ENCODE peak calls at places on chromosomes 6 and 20, in seven cellular contexts. V, B, X, W, O, E and R are unnamed samples.
A peak's percentile ranks its signal among the peaks of the same experiment; 100 is the strongest.

GRCh38 chr6:54366647-54367327 is 58.5 kb downstream of the TINAG start:
- DNase-seq in O (no peak), X (no peak), W (no peak), V (no peak), B (no peak), E (no peak), R (no peak)

GRCh38 chr6:170027111-170028043 is 263.5 kb downstream of the DLL1 start:
- DNase-seq in O (no peak), W (no peak), E (no peak), V (no peak), B (peak; percentile 58), X (no peak), R (no peak)

GRCh38 chr6:71419954-71420692 is 131.5 kb downstream of the OGFRL1 start:
- DNase-seq in W (peak; percentile 85), E (peak; percentile 62), O (peak; percentile 66), V (no peak), B (peak; percentile 77), X (peak; percentile 72), R (no peak)

GRCh38 chr6:139364302-139364981 is 10.0 kb downstream of the CITED2 start:
- DNase-seq in O (peak; percentile 83), W (no peak), V (peak; percentile 23), E (no peak), X (no peak), B (no peak), R (no peak)

GRCh38 chr6:169971171-169971861 is 219.9 kb downstream of the ERMARD start:
- DNase-seq in W (no peak), B (peak; percentile 50), V (no peak), X (peak; percentile 7), O (no peak), E (peak; percentile 12), R (no peak)

GRCh38 chr6:132304891-132305305 is 96.4 kb downstream of the MOXD1 start:
- DNase-seq in X (no peak), W (no peak), V (no peak), E (no peak), O (no peak), B (peak; percentile 58), R (no peak)

GRCh38 chr6:144908004-144908403 is 622.9 kb downstream of the UTRN start:
- DNase-seq in V (no peak), X (no peak), W (no peak), E (no peak), B (no peak), O (no peak), R (no peak)

GRCh38 chr6:33288942-33289783 is at the start of the genes PFDN6 and WDR46:
- DNase-seq in O (peak; percentile 95), E (peak; percentile 85), X (peak; percentile 74), W (peak; percentile 85), V (peak; percentile 96), B (peak; percentile 93), R (no peak)

GRCh38 chr6:143264996-143265734 is 185.3 kb downstream of the ADAT2 start:
- DNase-seq in B (no peak), E (no peak), V (no peak), X (no peak), W (no peak), O (peak; percentile 30), R (no peak)

GRCh38 chr6:12490904-12491571 is 200.9 kb downstream of the EDN1 start:
- DNase-seq in B (no peak), V (no peak), X (no peak), O (no peak), E (no peak), W (no peak), R (no peak)

GRCh38 chr20:10761232-10761631 is 87.4 kb upstream of the JAG1 start:
- DNase-seq in E (no peak), W (no peak), O (no peak), X (no peak), V (no peak), B (no peak), R (no peak)

GRCh38 chr6:75290136-75290535 is 5.5 kb upstream of the TMEM30A start:
- DNase-seq in O (no peak), B (no peak), V (no peak), W (no peak), X (no peak), E (no peak), R (no peak)

GRCh38 chr20:45359406-45360148 is 3.4 kb upstream of the SYS1 start:
- DNase-seq in X (no peak), B (peak; percentile 89), O (no peak), V (no peak), W (no peak), E (no peak), R (no peak)

GRCh38 chr20:44702776-44703175 is 12.4 kb upstream of the CCN5 start:
- DNase-seq in V (no peak), B (peak; percentile 94), W (peak; percentile 94), E (peak; percentile 89), X (peak; percentile 91), O (no peak), R (no peak)

GRCh38 chr20:39916236-39916635 is 772.8 kb downstream of the MAFB start:
- DNase-seq in X (no peak), O (peak; percentile 8), W (no peak), E (no peak), V (no peak), B (no peak), R (no peak)

GRCh38 chr20:39913274-39913673 is 775.8 kb downstream of the MAFB start:
- DNase-seq in W (no peak), V (no peak), B (no peak), O (no peak), E (no peak), X (no peak), R (no peak)

GRCh38 chr20:39909447-39909846 is 779.6 kb downstream of the MAFB start:
- DNase-seq in X (peak; percentile 17), B (peak; percentile 72), V (no peak), E (no peak), W (peak; percentile 51), O (no peak), R (no peak)

GRCh38 chr20:39910536-39910935 is 778.5 kb downstream of the MAFB start:
- DNase-seq in B (peak; percentile 70), E (no peak), X (peak; percentile 33), V (no peak), W (no peak), O (no peak), R (no peak)

GRCh38 chr20:39911497-39911896 is 777.5 kb downstream of the MAFB start:
- DNase-seq in W (no peak), V (no peak), E (no peak), X (no peak), B (no peak), O (no peak), R (no peak)
- H3K4me1 ChIP-seq in W (no peaks in the 10 kb centered on the region), V (no peaks in the 10 kb centered on the region), E (no peaks in the 10 kb centered on the region), X (no peaks in the 10 kb centered on the region), B (peaks cover 8% of the 10 kb centered on the region), O (no peaks in the 10 kb centered on the region), R (no peaks in the 10 kb centered on the region)

GRCh38 chr6:83870649-83871048 is 11.2 kb downstream of the CYB5R4 start:
- DNase-seq in O (no peak), B (no peak), E (no peak), X (no peak), W (no peak), V (no peak), R (no peak)

GRCh38 chr6:83868639-83869038 is 9.2 kb downstream of the CYB5R4 start:
- DNase-seq in X (no peak), B (no peak), O (no peak), E (no peak), V (no peak), W (no peak), R (no peak)

GRCh38 chr6:83867043-83867442 is 7.6 kb downstream of the CYB5R4 start:
- DNase-seq in V (no peak), W (no peak), X (no peak), O (no peak), B (no peak), E (no peak), R (no peak)

GRCh38 chr6:83862776-83863471 is 3.4 kb downstream of the CYB5R4 start:
- DNase-seq in E (no peak), O (no peak), X (no peak), B (no peak), W (no peak), V (no peak), R (no peak)

GRCh38 chr6:83867527-83868161 is 8.2 kb downstream of the CYB5R4 start:
- DNase-seq in W (no peak), E (peak; percentile 40), O (peak; percentile 70), X (no peak), B (no peak), V (no peak), R (no peak)
- H3K4me3 ChIP-seq in W (no peak overlapping the region), E (no peak overlapping the region), O (no peak overlapping the region), X (no peak overlapping the region), B (no peak overlapping the region), V (no peak overlapping the region), R (no peak overlapping the region)

DNA sequence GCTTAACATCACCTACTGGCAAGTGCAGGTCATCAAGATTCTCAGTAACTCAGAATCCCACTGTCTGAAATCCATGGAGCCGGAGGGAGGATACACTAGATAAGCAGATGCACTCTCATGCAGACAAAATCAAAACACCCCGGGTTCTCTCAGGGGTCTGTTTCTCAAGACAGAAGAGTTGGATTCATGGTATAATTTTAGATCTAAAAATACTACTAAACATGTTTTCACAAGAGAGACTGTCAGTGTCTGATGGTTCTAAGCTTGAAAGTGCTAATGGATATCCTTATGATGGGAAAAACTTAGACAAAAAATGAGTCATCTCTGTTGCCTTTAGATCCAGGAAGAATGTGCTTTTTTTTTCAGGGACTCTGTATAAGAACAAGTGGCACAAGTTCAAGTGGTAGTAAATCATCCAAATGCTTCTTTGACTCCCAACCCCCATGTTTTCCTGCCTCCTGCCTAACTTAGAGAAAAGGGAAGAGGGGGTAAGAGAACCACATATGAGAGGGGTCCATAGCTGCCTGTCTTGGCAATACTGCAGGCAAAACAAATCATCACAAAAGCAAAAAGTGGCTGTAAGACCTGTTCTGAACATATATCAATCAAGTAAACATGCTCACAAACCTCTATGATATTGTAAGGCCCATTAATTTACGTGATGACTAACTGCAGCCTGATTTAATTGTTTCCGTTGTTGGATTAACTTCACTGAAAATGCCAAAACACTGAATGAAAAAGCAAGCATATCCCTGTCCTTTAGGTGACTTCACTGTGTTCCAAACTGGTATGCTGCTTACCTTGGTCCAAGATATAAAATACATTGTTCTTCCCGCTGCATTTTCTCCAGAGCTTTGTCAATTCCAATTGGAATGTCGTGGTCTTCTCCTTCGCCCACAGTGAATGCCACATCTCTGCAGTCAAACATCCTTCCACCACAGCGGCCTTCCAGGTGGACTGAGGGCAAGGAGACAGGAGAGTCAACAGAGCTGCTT is 84.0 kb upstream of the TULP1 start:
- DNase-seq in E (no peak), V (no peak), B (no peak), O (no peak), X (no peak), W (no peak), R (no peak)
- H3K4me1 ChIP-seq in E (peaks cover 35% of the 10 kb centered on the region), V (peaks cover 33% of the 10 kb centered on the region), B (peaks cover 97% of the 10 kb centered on the region), O (peaks cover 25% of the 10 kb centered on the region), X (peaks cover 91% of the 10 kb centered on the region), W (peaks cover 94% of the 10 kb centered on the region), R (peaks cover 3% of the 10 kb centered on the region)

GRCh38 chr20:35663516-35663812 is 1.2 kb downstream of the CPNE1 start:
- DNase-seq in B (no peak), X (no peak), O (no peak), E (no peak), V (no peak), W (no peak), R (no peak)

GRCh38 chr20:35662541-35662940 is 2.2 kb downstream of the CPNE1 start:
- DNase-seq in O (no peak), V (no peak), E (no peak), X (no peak), B (no peak), W (no peak), R (no peak)

GRCh38 chr20:35660122-35660937 is 4.4 kb downstream of the CPNE1 start:
- DNase-seq in B (no peak), V (no peak), E (no peak), X (no peak), W (no peak), O (no peak), R (no peak)

GRCh38 chr20:35661013-35661412 is 3.7 kb downstream of the CPNE1 start:
- DNase-seq in E (no peak), B (no peak), W (no peak), V (no peak), O (no peak), X (no peak), R (no peak)

GRCh38 chr20:35661908-35662307 is 2.8 kb downstream of the CPNE1 start:
- DNase-seq in W (no peak), B (no peak), E (no peak), V (no peak), X (no peak), O (no peak), R (no peak)
- H3K4me3 ChIP-seq in W (peak overlapping the region; percentile 75), B (no peak overlapping the region), E (no peak overlapping the region), V (peak overlapping the region; percentile 91), X (peak overlapping the region; percentile 86), O (peak overlapping the region; percentile 95), R (no peak overlapping the region)